ENCODE peak calls at places on chromosomes 5 and 9, in seven cellular contexts. L is pancreas; P is CD8-positive, alpha-beta memory T cell; K is astrocyte of the spinal cord; Z is A549; Y is RCC 7860; S is stimulated activated effector memory CD8-positive, alpha-beta T cell treated with anti-CD3 and anti-CD28 coated beads, Interleukin-12 subunit alpha, Interleukin-12 subunit beta, amount 100 ng/mL, for 72 hours. J is an unnamed sample.

GRCh38 chr9:130129425-130130061 is 42.7 kb upstream of the NCS1 start:
- DNase-seq in L (no peak), P (no peak), K (peak), Z (no peak), Y (no peak), S (peak), J (no peak)

GRCh38 chr9:12414514-12414913 is 278.7 kb upstream of the TYRP1 start:
- DNase-seq in L (no peak), P (no peak), K (no peak), Z (no peak), Y (no peak), S (no peak), J (no peak)

GRCh38 chr9:5718296-5719032 is 89.6 kb downstream of the RIC1 start:
- DNase-seq in L (no peak), P (no peak), K (peak), Z (no peak), Y (no peak), S (no peak), J (no peak)

GRCh38 chr9:136562746-136563506 is 17.1 kb upstream of the NOTCH1 start:
- DNase-seq in L (no peak), P (no peak), K (no peak), Z (no peak), Y (no peak), S (no peak), J (no peak)

GRCh38 chr9:94065535-94065961 is 18.7 kb upstream of the PTPDC1 start:
- DNase-seq in L (peak), P (peak), K (peak), Z (peak), Y (peak), S (peak), J (peak)

GRCh38 chr5:134145779-134146581 is 30.8 kb downstream of the SKP1 start:
- DNase-seq in L (peak), P (peak), K (peak), Z (peak), Y (peak), S (peak), J (peak)

GRCh38 chr5:1805326-1805725 is 4.1 kb downstream of the NDUFS6 start:
- DNase-seq in L (no peak), P (no peak), K (no peak), Z (no peak), Y (no peak), S (no peak), J (no peak)

GRCh38 chr5:14443665-14444064 is 137.9 kb upstream of the OTULINL start:
- DNase-seq in L (no peak), P (no peak), K (no peak), Z (no peak), Y (no peak), S (no peak), J (no peak)

GRCh38 chr9:129178983-129179382 is 922 bp upstream of the IER5L start:
- DNase-seq in L (no peak), P (no peak), K (no peak), Z (no peak), Y (no peak), S (no peak), J (no peak)

GRCh38 chr5:58490397-58491072 is 700 bp upstream of the GAPT start:
- DNase-seq in L (no peak), P (no peak), K (no peak), Z (no peak), Y (no peak), S (no peak), J (no peak)

GRCh38 chr5:175745212-175745611 is 87.3 kb downstream of the HRH2 start:
- DNase-seq in L (no peak), P (no peak), K (no peak), Z (peak), Y (no peak), S (no peak), J (no peak)

GRCh38 chr5:66931651-66932050 is 264.9 kb downstream of the CD180 start:
- DNase-seq in L (no peak), P (no peak), K (no peak), Z (no peak), Y (no peak), S (no peak), J (no peak)

GRCh38 chr9:133307271-133307670 is 28.7 kb downstream of the SURF6 start:
- DNase-seq in L (no peak), P (no peak), K (no peak), Z (no peak), Y (no peak), S (no peak), J (no peak)

J was measured in breast epithelium.